ENCODE peak calls at places on chromosomes 2 and 18, in eight cellular contexts. One of them, this sample, is unnamed.
A peak's percentile ranks its signal among the peaks of the same experiment; 100 is the strongest.

GRCh38 chr2:121359937-121360565 is 75.0 kb upstream of the TFCP2L1 start:
- DNase-seq in GOT3: no peak
- DNase-seq in HS-27A: no peak
- DNase-seq in DMS53: no peak
- DNase-seq in B cell: no peak
- DNase-seq in activated CD8-positive, alpha-beta memory T cell treated with anti-CD3 and anti-CD28 coated beads, Interleukin-2, amount 50 U/mL, for 48 hours: no peak
- DNase-seq in iPS DF 19.7: no peak
- DNase-seq in M059J: peak; percentile 27
- DNase-seq in this sample: peak; percentile 70

GRCh38 chr2:227939271-227940027 is 68.0 kb downstream of the DAW1 start:
- DNase-seq in GOT3: no peak
- DNase-seq in HS-27A: no peak
- DNase-seq in DMS53: peak; percentile 67
- DNase-seq in B cell: no peak
- DNase-seq in activated CD8-positive, alpha-beta memory T cell treated with anti-CD3 and anti-CD28 coated beads, Interleukin-2, amount 50 U/mL, for 48 hours: no peak
- DNase-seq in iPS DF 19.7: peak; percentile 17
- DNase-seq in M059J: peak; percentile 42
- DNase-seq in this sample: no peak

GRCh38 chr2:191127235-191127634 is 23.6 kb downstream of the STAT4 start:
- DNase-seq in GOT3: no peak
- DNase-seq in HS-27A: no peak
- DNase-seq in DMS53: no peak
- DNase-seq in B cell: no peak
- DNase-seq in activated CD8-positive, alpha-beta memory T cell treated with anti-CD3 and anti-CD28 coated beads, Interleukin-2, amount 50 U/mL, for 48 hours: no peak
- DNase-seq in iPS DF 19.7: no peak
- DNase-seq in M059J: no peak
- DNase-seq in this sample: no peak

GRCh38 chr2:30511122-30512083 is 64.4 kb downstream of the LCLAT1 start:
- DNase-seq in GOT3: no peak
- DNase-seq in HS-27A: peak; percentile 7
- DNase-seq in DMS53: peak; percentile 77
- DNase-seq in B cell: no peak
- DNase-seq in activated CD8-positive, alpha-beta memory T cell treated with anti-CD3 and anti-CD28 coated beads, Interleukin-2, amount 50 U/mL, for 48 hours: no peak
- DNase-seq in iPS DF 19.7: no peak
- DNase-seq in M059J: peak; percentile 72
- DNase-seq in this sample: peak; percentile 46

GRCh38 chr2:10426726-10427567 is 21.2 kb downstream of the ODC1 start:
- DNase-seq in GOT3: no peak
- DNase-seq in HS-27A: no peak
- DNase-seq in DMS53: no peak
- DNase-seq in B cell: no peak
- DNase-seq in activated CD8-positive, alpha-beta memory T cell treated with anti-CD3 and anti-CD28 coated beads, Interleukin-2, amount 50 U/mL, for 48 hours: no peak
- DNase-seq in iPS DF 19.7: no peak
- DNase-seq in M059J: no peak
- DNase-seq in this sample: no peak

GRCh38 chr2:212540356-212540755 is 1.8 kb upstream of the ERBB4 start:
- DNase-seq in GOT3: no peak
- DNase-seq in HS-27A: no peak
- DNase-seq in DMS53: no peak
- DNase-seq in B cell: no peak
- DNase-seq in activated CD8-positive, alpha-beta memory T cell treated with anti-CD3 and anti-CD28 coated beads, Interleukin-2, amount 50 U/mL, for 48 hours: no peak
- DNase-seq in iPS DF 19.7: no peak
- DNase-seq in M059J: no peak
- DNase-seq in this sample: no peak

GRCh38 chr18:51006948-51007786 is 22.8 kb upstream of the SMAD4 start:
- DNase-seq in GOT3: no peak
- DNase-seq in HS-27A: no peak
- DNase-seq in DMS53: no peak
- DNase-seq in B cell: no peak
- DNase-seq in activated CD8-positive, alpha-beta memory T cell treated with anti-CD3 and anti-CD28 coated beads, Interleukin-2, amount 50 U/mL, for 48 hours: no peak
- DNase-seq in iPS DF 19.7: no peak
- DNase-seq in M059J: no peak
- DNase-seq in this sample: no peak

GRCh38 chr2:106124126-106124756 is 69.9 kb downstream of the UXS1 start:
- DNase-seq in GOT3: no peak
- DNase-seq in HS-27A: no peak
- DNase-seq in DMS53: peak; percentile 23
- DNase-seq in B cell: no peak
- DNase-seq in activated CD8-positive, alpha-beta memory T cell treated with anti-CD3 and anti-CD28 coated beads, Interleukin-2, amount 50 U/mL, for 48 hours: no peak
- DNase-seq in iPS DF 19.7: no peak
- DNase-seq in M059J: no peak
- DNase-seq in this sample: no peak

GRCh38 chr2:11629215-11629614 is 40.8 kb downstream of the NTSR2 start:
- DNase-seq in GOT3: no peak
- DNase-seq in HS-27A: no peak
- DNase-seq in DMS53: no peak
- DNase-seq in B cell: no peak
- DNase-seq in activated CD8-positive, alpha-beta memory T cell treated with anti-CD3 and anti-CD28 coated beads, Interleukin-2, amount 50 U/mL, for 48 hours: no peak
- DNase-seq in iPS DF 19.7: no peak
- DNase-seq in M059J: no peak
- DNase-seq in this sample: no peak

GRCh38 chr2:236852977-236853374 is 232.7 kb upstream of the COPS8 start:
- DNase-seq in GOT3: no peak
- DNase-seq in HS-27A: no peak
- DNase-seq in DMS53: no peak
- DNase-seq in B cell: no peak
- DNase-seq in activated CD8-positive, alpha-beta memory T cell treated with anti-CD3 and anti-CD28 coated beads, Interleukin-2, amount 50 U/mL, for 48 hours: no peak
- DNase-seq in iPS DF 19.7: no peak
- DNase-seq in M059J: no peak
- DNase-seq in this sample: no peak

GRCh38 chr2:1925928-1926327 is 181.6 kb upstream of the PXDN start:
- DNase-seq in GOT3: no peak
- DNase-seq in HS-27A: no peak
- DNase-seq in DMS53: no peak
- DNase-seq in B cell: no peak
- DNase-seq in activated CD8-positive, alpha-beta memory T cell treated with anti-CD3 and anti-CD28 coated beads, Interleukin-2, amount 50 U/mL, for 48 hours: no peak
- DNase-seq in iPS DF 19.7: no peak
- DNase-seq in M059J: no peak
- DNase-seq in this sample: no peak

GRCh38 chr2:235644191-235644590 is 150.3 kb downstream of the AGAP1 start:
- DNase-seq in GOT3: no peak
- DNase-seq in HS-27A: no peak
- DNase-seq in DMS53: no peak
- DNase-seq in B cell: no peak
- DNase-seq in activated CD8-positive, alpha-beta memory T cell treated with anti-CD3 and anti-CD28 coated beads, Interleukin-2, amount 50 U/mL, for 48 hours: no peak
- DNase-seq in iPS DF 19.7: no peak
- DNase-seq in M059J: no peak
- DNase-seq in this sample: no peak

GRCh38 chr2:133484106-133484505 is 84.2 kb downstream of the NCKAP5 start:
- DNase-seq in GOT3: no peak
- DNase-seq in HS-27A: no peak
- DNase-seq in DMS53: no peak
- DNase-seq in B cell: no peak
- DNase-seq in activated CD8-positive, alpha-beta memory T cell treated with anti-CD3 and anti-CD28 coated beads, Interleukin-2, amount 50 U/mL, for 48 hours: no peak
- DNase-seq in iPS DF 19.7: no peak
- DNase-seq in M059J: peak; percentile 39
- DNase-seq in this sample: no peak

GRCh38 chr2:205274801-205275200 is 407.5 kb upstream of the NRP2 start:
- DNase-seq in GOT3: no peak
- DNase-seq in HS-27A: no peak
- DNase-seq in DMS53: peak; percentile 75
- DNase-seq in B cell: no peak
- DNase-seq in activated CD8-positive, alpha-beta memory T cell treated with anti-CD3 and anti-CD28 coated beads, Interleukin-2, amount 50 U/mL, for 48 hours: no peak
- DNase-seq in iPS DF 19.7: no peak
- DNase-seq in M059J: no peak
- DNase-seq in this sample: no peak

GRCh38 chr2:27638709-27639108 is 9.9 kb downstream of the GPN1 start:
- DNase-seq in GOT3: no peak
- DNase-seq in HS-27A: no peak
- DNase-seq in DMS53: no peak
- DNase-seq in B cell: no peak
- DNase-seq in activated CD8-positive, alpha-beta memory T cell treated with anti-CD3 and anti-CD28 coated beads, Interleukin-2, amount 50 U/mL, for 48 hours: no peak
- DNase-seq in iPS DF 19.7: no peak
- DNase-seq in M059J: peak; percentile 75
- DNase-seq in this sample: no peak

GRCh38 chr2:237045449-237045848 is 40.2 kb upstream of the COPS8 start:
- DNase-seq in GOT3: no peak
- DNase-seq in HS-27A: no peak
- DNase-seq in DMS53: no peak
- DNase-seq in B cell: no peak
- DNase-seq in activated CD8-positive, alpha-beta memory T cell treated with anti-CD3 and anti-CD28 coated beads, Interleukin-2, amount 50 U/mL, for 48 hours: no peak
- DNase-seq in iPS DF 19.7: no peak
- DNase-seq in M059J: peak; percentile 32
- DNase-seq in this sample: no peak

GRCh38 chr18:56952026-56952425 is 194.9 kb upstream of the BOD1L2 start:
- DNase-seq in GOT3: no peak
- DNase-seq in HS-27A: no peak
- DNase-seq in DMS53: peak; percentile 19
- DNase-seq in B cell: no peak
- DNase-seq in activated CD8-positive, alpha-beta memory T cell treated with anti-CD3 and anti-CD28 coated beads, Interleukin-2, amount 50 U/mL, for 48 hours: no peak
- DNase-seq in iPS DF 19.7: no peak
- DNase-seq in M059J: no peak
- DNase-seq in this sample: no peak

GRCh38 chr2:5618271-5618670 is 73.9 kb upstream of the SOX11 start:
- DNase-seq in GOT3: no peak
- DNase-seq in HS-27A: no peak
- DNase-seq in DMS53: no peak
- DNase-seq in B cell: no peak
- DNase-seq in activated CD8-positive, alpha-beta memory T cell treated with anti-CD3 and anti-CD28 coated beads, Interleukin-2, amount 50 U/mL, for 48 hours: no peak
- DNase-seq in iPS DF 19.7: no peak
- DNase-seq in M059J: no peak
- DNase-seq in this sample: no peak

GRCh38 chr2:145644820-145645302 is 1124.9 kb upstream of the ZEB2 start:
- DNase-seq in GOT3: no peak
- DNase-seq in HS-27A: no peak
- DNase-seq in DMS53: no peak
- DNase-seq in B cell: peak; percentile 41
- DNase-seq in activated CD8-positive, alpha-beta memory T cell treated with anti-CD3 and anti-CD28 coated beads, Interleukin-2, amount 50 U/mL, for 48 hours: no peak
- DNase-seq in iPS DF 19.7: peak; percentile 17
- DNase-seq in M059J: no peak
- DNase-seq in this sample: no peak

GRCh38 chr2:111694690-111695089 is 189.3 kb downstream of the ANAPC1 start:
- DNase-seq in GOT3: no peak
- DNase-seq in HS-27A: peak; percentile 66
- DNase-seq in DMS53: no peak
- DNase-seq in B cell: no peak
- DNase-seq in activated CD8-positive, alpha-beta memory T cell treated with anti-CD3 and anti-CD28 coated beads, Interleukin-2, amount 50 U/mL, for 48 hours: no peak
- DNase-seq in iPS DF 19.7: no peak
- DNase-seq in M059J: peak; percentile 91
- DNase-seq in this sample: peak; percentile 19

GRCh38 chr2:88751770-88752169 is 60.3 kb downstream of the RPIA start:
- DNase-seq in GOT3: no peak
- DNase-seq in HS-27A: no peak
- DNase-seq in DMS53: no peak
- DNase-seq in B cell: no peak
- DNase-seq in activated CD8-positive, alpha-beta memory T cell treated with anti-CD3 and anti-CD28 coated beads, Interleukin-2, amount 50 U/mL, for 48 hours: no peak
- DNase-seq in iPS DF 19.7: no peak
- DNase-seq in M059J: no peak
- DNase-seq in this sample: no peak

GRCh38 chr2:128469875-128470274 is 151.2 kb upstream of the HS6ST1 start:
- DNase-seq in GOT3: no peak
- DNase-seq in HS-27A: no peak
- DNase-seq in DMS53: no peak
- DNase-seq in B cell: no peak
- DNase-seq in activated CD8-positive, alpha-beta memory T cell treated with anti-CD3 and anti-CD28 coated beads, Interleukin-2, amount 50 U/mL, for 48 hours: peak; percentile 13
- DNase-seq in iPS DF 19.7: no peak
- DNase-seq in M059J: no peak
- DNase-seq in this sample: no peak

GRCh38 chr2:98936133-98936916 is at the start of gene CRACDL:
- DNase-seq in GOT3: no peak
- DNase-seq in HS-27A: no peak
- DNase-seq in DMS53: peak; percentile 89
- DNase-seq in B cell: no peak
- DNase-seq in activated CD8-positive, alpha-beta memory T cell treated with anti-CD3 and anti-CD28 coated beads, Interleukin-2, amount 50 U/mL, for 48 hours: no peak
- DNase-seq in iPS DF 19.7: no peak
- DNase-seq in M059J: no peak
- DNase-seq in this sample: no peak

GRCh38 chr18:36829362-36830140 is 624 bp downstream of the KIAA1328 start:
- DNase-seq in GOT3: no peak
- DNase-seq in HS-27A: peak; percentile 23
- DNase-seq in DMS53: peak; percentile 62
- DNase-seq in B cell: no peak
- DNase-seq in activated CD8-positive, alpha-beta memory T cell treated with anti-CD3 and anti-CD28 coated beads, Interleukin-2, amount 50 U/mL, for 48 hours: no peak
- DNase-seq in iPS DF 19.7: no peak
- DNase-seq in M059J: peak; percentile 44
- DNase-seq in this sample: no peak

GRCh38 chr2:69624611-69625010 is 18.9 kb downstream of the AAK1 start:
- DNase-seq in GOT3: no peak
- DNase-seq in HS-27A: no peak
- DNase-seq in DMS53: no peak
- DNase-seq in B cell: no peak
- DNase-seq in activated CD8-positive, alpha-beta memory T cell treated with anti-CD3 and anti-CD28 coated beads, Interleukin-2, amount 50 U/mL, for 48 hours: no peak
- DNase-seq in iPS DF 19.7: no peak
- DNase-seq in M059J: no peak
- DNase-seq in this sample: no peak

GRCh38 chr2:52703004-52703403 is 1064.6 kb upstream of the CHAC2 start:
- DNase-seq in GOT3: no peak
- DNase-seq in HS-27A: no peak
- DNase-seq in DMS53: no peak
- DNase-seq in B cell: no peak
- DNase-seq in activated CD8-positive, alpha-beta memory T cell treated with anti-CD3 and anti-CD28 coated beads, Interleukin-2, amount 50 U/mL, for 48 hours: no peak
- DNase-seq in iPS DF 19.7: no peak
- DNase-seq in M059J: no peak
- DNase-seq in this sample: no peak

GRCh38 chr18:58359226-58360019 is 269.5 kb downstream of the ALPK2 start:
- DNase-seq in GOT3: no peak
- DNase-seq in HS-27A: no peak
- DNase-seq in DMS53: no peak
- DNase-seq in B cell: no peak
- DNase-seq in activated CD8-positive, alpha-beta memory T cell treated with anti-CD3 and anti-CD28 coated beads, Interleukin-2, amount 50 U/mL, for 48 hours: no peak
- DNase-seq in iPS DF 19.7: no peak
- DNase-seq in M059J: peak; percentile 77
- DNase-seq in this sample: no peak

GRCh38 chr2:64672708-64673107 is 19.0 kb upstream of the SERTAD2 start:
- DNase-seq in GOT3: no peak
- DNase-seq in HS-27A: no peak
- DNase-seq in DMS53: no peak
- DNase-seq in B cell: no peak
- DNase-seq in activated CD8-positive, alpha-beta memory T cell treated with anti-CD3 and anti-CD28 coated beads, Interleukin-2, amount 50 U/mL, for 48 hours: no peak
- DNase-seq in iPS DF 19.7: no peak
- DNase-seq in M059J: no peak
- DNase-seq in this sample: no peak

GRCh38 chr2:61770746-61771145 is 83.1 kb downstream of the FAM161A start:
- DNase-seq in GOT3: no peak
- DNase-seq in HS-27A: no peak
- DNase-seq in DMS53: no peak
- DNase-seq in B cell: no peak
- DNase-seq in activated CD8-positive, alpha-beta memory T cell treated with anti-CD3 and anti-CD28 coated beads, Interleukin-2, amount 50 U/mL, for 48 hours: no peak
- DNase-seq in iPS DF 19.7: no peak
- DNase-seq in M059J: peak; percentile 47
- DNase-seq in this sample: no peak

GRCh38 chr2:10939058-10939457 is 27.3 kb downstream of the KCNF1 start:
- DNase-seq in GOT3: no peak
- DNase-seq in HS-27A: no peak
- DNase-seq in DMS53: no peak
- DNase-seq in B cell: no peak
- DNase-seq in activated CD8-positive, alpha-beta memory T cell treated with anti-CD3 and anti-CD28 coated beads, Interleukin-2, amount 50 U/mL, for 48 hours: no peak
- DNase-seq in iPS DF 19.7: no peak
- DNase-seq in M059J: no peak
- DNase-seq in this sample: no peak

GRCh38 chr2:189086710-189087109 is 92.9 kb downstream of the COL5A2 start:
- DNase-seq in GOT3: no peak
- DNase-seq in HS-27A: peak; percentile 57
- DNase-seq in DMS53: no peak
- DNase-seq in B cell: no peak
- DNase-seq in activated CD8-positive, alpha-beta memory T cell treated with anti-CD3 and anti-CD28 coated beads, Interleukin-2, amount 50 U/mL, for 48 hours: no peak
- DNase-seq in iPS DF 19.7: no peak
- DNase-seq in M059J: peak; percentile 54
- DNase-seq in this sample: no peak

GRCh38 chr2:239255643-239256042 is 145.2 kb downstream of the HDAC4 start:
- DNase-seq in GOT3: no peak
- DNase-seq in HS-27A: no peak
- DNase-seq in DMS53: peak; percentile 63
- DNase-seq in B cell: no peak
- DNase-seq in activated CD8-positive, alpha-beta memory T cell treated with anti-CD3 and anti-CD28 coated beads, Interleukin-2, amount 50 U/mL, for 48 hours: no peak
- DNase-seq in iPS DF 19.7: no peak
- DNase-seq in M059J: no peak
- DNase-seq in this sample: no peak

GRCh38 chr18:9016819-9017169 is 85.7 kb upstream of the NDUFV2 start:
- DNase-seq in GOT3: no peak
- DNase-seq in HS-27A: no peak
- DNase-seq in DMS53: no peak
- DNase-seq in B cell: no peak
- DNase-seq in activated CD8-positive, alpha-beta memory T cell treated with anti-CD3 and anti-CD28 coated beads, Interleukin-2, amount 50 U/mL, for 48 hours: no peak
- DNase-seq in iPS DF 19.7: no peak
- DNase-seq in M059J: no peak
- DNase-seq in this sample: no peak

GRCh38 chr2:10286216-10287037 is 16.3 kb upstream of the HPCAL1 start:
- DNase-seq in GOT3: no peak
- DNase-seq in HS-27A: no peak
- DNase-seq in DMS53: peak; percentile 77
- DNase-seq in B cell: no peak
- DNase-seq in activated CD8-positive, alpha-beta memory T cell treated with anti-CD3 and anti-CD28 coated beads, Interleukin-2, amount 50 U/mL, for 48 hours: no peak
- DNase-seq in iPS DF 19.7: no peak
- DNase-seq in M059J: peak; percentile 50
- DNase-seq in this sample: no peak

This sample was measured in heart left ventricle.